ENCODE peak calls at places on chromosomes 7 and 10, in six cellular contexts. One of them, this sample, is unnamed.

GRCh38 chr7:17983238-17984088 is 43.2 kb upstream of the SNX13 start:
- DNase-seq in spleen: no peak
- DNase-seq in esophagus muscularis mucosa: no peak
- DNase-seq in GM23338: no peak
- DNase-seq in Panc1: no peak
- DNase-seq in sigmoid colon: no peak
- DNase-seq in this sample: no peak

GRCh38 chr7:80372415-80372814 is 139.4 kb downstream of the GNAT3 start:
- DNase-seq in spleen: no peak
- DNase-seq in esophagus muscularis mucosa: no peak
- DNase-seq in GM23338: peak; percentile 4
- DNase-seq in Panc1: no peak
- DNase-seq in sigmoid colon: no peak
- DNase-seq in this sample: no peak

GRCh38 chr7:45402480-45403218 is 171.5 kb upstream of the ADCY1 start:
- DNase-seq in spleen: no peak
- DNase-seq in esophagus muscularis mucosa: no peak
- DNase-seq in GM23338: no peak
- DNase-seq in Panc1: no peak
- DNase-seq in sigmoid colon: no peak
- DNase-seq in this sample: no peak

GRCh38 chr7:107694395-107694794 is 33.8 kb downstream of the SLC26A4 start:
- DNase-seq in spleen: no peak
- DNase-seq in esophagus muscularis mucosa: no peak
- DNase-seq in GM23338: no peak
- DNase-seq in Panc1: no peak
- DNase-seq in sigmoid colon: no peak
- DNase-seq in this sample: no peak

GRCh38 chr7:30330134-30331111 is 46.0 kb downstream of the ZNRF2 start:
- DNase-seq in spleen: no peak
- DNase-seq in esophagus muscularis mucosa: no peak
- DNase-seq in GM23338: no peak
- DNase-seq in Panc1: no peak
- DNase-seq in sigmoid colon: no peak
- DNase-seq in this sample: no peak

GRCh38 chr7:1919539-1920265 is 249.6 kb downstream of the ELFN1 start:
- DNase-seq in spleen: peak; percentile 69
- DNase-seq in esophagus muscularis mucosa: no peak
- DNase-seq in GM23338: no peak
- DNase-seq in Panc1: no peak
- DNase-seq in sigmoid colon: no peak
- DNase-seq in this sample: no peak

GRCh38 chr10:32938554-32939061 is 19.4 kb downstream of the ITGB1 start:
- DNase-seq in spleen: peak; percentile 73
- DNase-seq in esophagus muscularis mucosa: no peak
- DNase-seq in GM23338: peak; percentile 40
- DNase-seq in Panc1: no peak
- DNase-seq in sigmoid colon: no peak
- DNase-seq in this sample: no peak

GRCh38 chr7:81361769-81362168 is 408.1 kb downstream of the HGF start:
- DNase-seq in spleen: no peak
- DNase-seq in esophagus muscularis mucosa: no peak
- DNase-seq in GM23338: peak; percentile 5
- DNase-seq in Panc1: no peak
- DNase-seq in sigmoid colon: no peak
- DNase-seq in this sample: no peak

GRCh38 chr10:124699471-124700292 is 44.5 kb downstream of the FAM53B start:
- DNase-seq in spleen: peak; percentile 75
- DNase-seq in esophagus muscularis mucosa: no peak
- DNase-seq in GM23338: no peak
- DNase-seq in Panc1: no peak
- DNase-seq in sigmoid colon: no peak
- DNase-seq in this sample: no peak

GRCh38 chr7:148260605-148261004 is 330.0 kb upstream of the C7orf33 start:
- DNase-seq in spleen: no peak
- DNase-seq in esophagus muscularis mucosa: no peak
- DNase-seq in GM23338: no peak
- DNase-seq in Panc1: no peak
- DNase-seq in sigmoid colon: peak; percentile 84
- DNase-seq in this sample: no peak

GRCh38 chr7:148253629-148254028 is 336.9 kb upstream of the C7orf33 start:
- DNase-seq in spleen: no peak
- DNase-seq in esophagus muscularis mucosa: no peak
- DNase-seq in GM23338: no peak
- DNase-seq in Panc1: no peak
- DNase-seq in sigmoid colon: no peak
- DNase-seq in this sample: no peak

GRCh38 chr7:148256433-148256832 is 334.1 kb upstream of the C7orf33 start:
- DNase-seq in spleen: no peak
- DNase-seq in esophagus muscularis mucosa: no peak
- DNase-seq in GM23338: no peak
- DNase-seq in Panc1: no peak
- DNase-seq in sigmoid colon: no peak
- DNase-seq in this sample: no peak

DNA sequence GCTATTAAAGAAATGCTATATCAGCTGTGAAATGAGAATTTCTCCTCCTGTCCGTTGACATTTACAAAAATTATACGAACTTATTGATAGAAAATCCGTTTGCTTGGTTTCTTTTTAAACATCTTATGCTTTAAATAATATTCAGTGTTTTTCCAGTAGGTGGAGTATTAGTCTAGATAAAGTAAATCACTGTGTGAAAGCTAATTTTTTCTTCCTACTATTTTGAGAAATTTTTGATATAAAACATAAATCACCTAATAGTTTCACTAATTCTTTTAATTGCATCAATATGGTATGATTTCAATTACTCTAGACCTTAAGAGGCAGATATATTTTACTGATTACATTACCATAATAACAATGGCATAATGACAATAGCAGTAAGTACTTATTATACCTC is 335.2 kb upstream of the C7orf33 start:
- DNase-seq in spleen: no peak
- DNase-seq in esophagus muscularis mucosa: no peak
- DNase-seq in GM23338: no peak
- DNase-seq in Panc1: no peak
- DNase-seq in sigmoid colon: no peak
- DNase-seq in this sample: no peak
- TF ChIP-seq CTCF in spleen: no peak
- TF ChIP-seq CTCF in esophagus muscularis mucosa: peak; percentile 12
- TF ChIP-seq CTCF in GM23338: no peak
- TF ChIP-seq CTCF in Panc1: no peak
- TF ChIP-seq CTCF in sigmoid colon: no peak
- TF ChIP-seq CTCF in this sample: no peak

DNA sequence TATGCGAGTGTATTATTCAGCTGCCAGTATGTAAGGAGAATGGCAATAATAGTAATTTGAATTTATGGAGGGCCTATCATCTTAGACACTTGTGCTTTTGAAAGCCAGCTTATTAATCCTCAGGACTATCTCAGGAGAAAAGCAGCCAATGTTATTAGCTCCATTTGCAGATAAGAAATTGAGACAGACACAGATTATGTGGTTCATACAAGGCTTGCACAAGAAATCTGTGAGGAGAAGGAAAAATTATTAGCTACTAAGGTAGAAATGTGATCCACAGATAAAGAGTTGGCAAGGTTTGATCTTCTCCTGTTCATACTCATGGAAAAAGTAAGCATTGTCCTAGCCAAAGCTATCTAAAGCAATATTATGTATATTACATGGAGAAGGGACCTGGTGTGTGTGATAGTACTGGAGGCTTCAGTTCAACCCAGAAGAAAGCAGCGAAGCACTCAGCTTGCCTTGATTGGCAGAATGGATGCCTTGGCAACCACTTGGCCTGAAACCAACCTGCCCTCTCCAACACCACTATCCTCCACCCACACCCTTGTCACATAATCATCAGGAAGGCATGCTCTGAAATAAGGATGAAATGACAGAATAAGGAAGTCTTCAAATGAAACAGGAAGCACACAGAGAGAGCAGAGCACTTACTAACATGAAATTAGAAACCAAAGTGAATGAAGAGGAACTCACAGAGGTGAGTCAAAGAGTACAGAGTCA is 18.0 kb downstream of the MACC1 start:
- DNase-seq in spleen: peak; percentile 76
- DNase-seq in esophagus muscularis mucosa: no peak
- DNase-seq in GM23338: no peak
- DNase-seq in Panc1: no peak
- DNase-seq in sigmoid colon: no peak
- DNase-seq in this sample: no peak
- H3K4me3 ChIP-seq in spleen: no peak overlapping the region
- H3K4me3 ChIP-seq in esophagus muscularis mucosa: no peak overlapping the region
- H3K4me3 ChIP-seq in GM23338: no peak overlapping the region
- H3K4me3 ChIP-seq in Panc1: no peak overlapping the region
- H3K4me3 ChIP-seq in sigmoid colon: no peak overlapping the region
- H3K4me3 ChIP-seq in this sample: no peak overlapping the region

DNA sequence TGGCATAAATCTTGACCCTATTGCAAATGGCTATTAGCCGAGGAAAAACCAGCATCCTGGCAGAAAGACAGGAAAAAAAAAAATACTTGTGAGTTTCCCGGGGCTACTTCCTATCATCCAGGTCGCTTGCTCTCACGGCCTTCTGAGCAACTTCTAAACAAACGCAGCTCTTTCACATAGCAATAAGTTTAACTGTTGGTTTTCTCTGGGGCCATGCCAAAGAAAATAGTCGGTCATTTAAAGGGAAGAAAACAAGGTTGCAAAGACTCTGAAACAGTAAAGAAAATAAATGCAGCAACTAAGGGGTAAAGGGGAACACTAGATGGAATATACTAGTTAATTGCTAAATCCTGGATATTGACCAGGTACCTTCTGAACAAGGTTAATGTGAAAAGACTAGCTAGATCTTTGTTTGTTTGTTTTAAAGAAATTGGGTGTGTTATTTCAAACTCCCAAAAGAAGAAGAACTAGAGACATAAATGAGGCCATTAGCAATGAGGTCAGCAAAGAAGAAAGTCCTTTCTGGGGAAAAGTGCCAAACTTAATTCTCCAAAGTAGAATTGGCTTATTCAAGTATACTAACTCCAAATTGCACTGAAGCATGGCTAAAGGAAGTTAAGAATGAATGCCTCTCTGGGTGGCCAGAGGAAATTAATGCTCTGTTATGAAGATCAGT is 54.2 kb downstream of the SLC39A12 start:
- DNase-seq in spleen: no peak
- DNase-seq in esophagus muscularis mucosa: no peak
- DNase-seq in GM23338: peak; percentile 37
- DNase-seq in Panc1: no peak
- DNase-seq in sigmoid colon: no peak
- DNase-seq in this sample: no peak
- TF ChIP-seq POLR2AphosphoS5 in spleen: no peak
- TF ChIP-seq POLR2AphosphoS5 in esophagus muscularis mucosa: no peak
- TF ChIP-seq POLR2AphosphoS5 in GM23338: no peak
- TF ChIP-seq POLR2AphosphoS5 in Panc1: no peak
- TF ChIP-seq POLR2AphosphoS5 in sigmoid colon: no peak
- TF ChIP-seq POLR2AphosphoS5 in this sample: no peak

DNA sequence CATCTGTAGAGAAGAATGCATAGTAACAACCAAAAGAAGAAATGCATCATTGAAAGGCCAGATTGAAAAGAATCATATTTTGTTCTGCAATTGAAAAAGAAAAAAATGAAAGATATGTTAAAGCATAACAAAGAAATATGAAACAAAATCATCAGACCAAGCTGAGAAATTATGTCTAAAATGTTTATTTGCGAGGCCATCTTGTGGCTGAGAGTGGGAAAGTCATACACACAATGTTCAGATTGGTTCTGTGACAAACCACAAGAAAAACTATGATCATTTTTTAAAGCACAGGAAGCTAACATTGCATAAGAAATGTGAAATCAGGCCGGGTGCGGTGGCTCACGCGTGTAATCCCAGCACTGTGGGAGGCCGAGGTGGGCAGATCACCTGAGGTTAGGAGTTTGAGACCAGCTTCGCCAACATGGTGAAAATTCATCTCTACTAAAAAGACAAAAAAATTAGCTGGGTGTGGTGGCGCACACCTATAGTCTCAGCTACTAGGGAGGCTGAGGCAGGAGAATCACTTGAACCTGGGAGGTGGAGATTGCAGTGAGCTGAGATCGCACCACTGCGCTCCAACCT is 36.6 kb downstream of the ABCB5 start:
- DNase-seq in spleen: no peak
- DNase-seq in esophagus muscularis mucosa: no peak
- DNase-seq in GM23338: no peak
- DNase-seq in Panc1: no peak
- DNase-seq in sigmoid colon: no peak
- DNase-seq in this sample: no peak
- TF ChIP-seq CTCF in spleen: no peak
- TF ChIP-seq CTCF in esophagus muscularis mucosa: no peak
- TF ChIP-seq CTCF in GM23338: peak; percentile 64
- TF ChIP-seq CTCF in Panc1: peak; percentile 57
- TF ChIP-seq CTCF in sigmoid colon: no peak
- TF ChIP-seq CTCF in this sample: no peak

GRCh38 chr7:130418306-130418705 is 22.5 kb downstream of the CEP41 start:
- DNase-seq in spleen: no peak
- DNase-seq in esophagus muscularis mucosa: no peak
- DNase-seq in GM23338: no peak
- DNase-seq in Panc1: no peak
- DNase-seq in sigmoid colon: no peak
- DNase-seq in this sample: no peak

GRCh38 chr7:130419652-130420051 is 21.2 kb downstream of the CEP41 start:
- DNase-seq in spleen: no peak
- DNase-seq in esophagus muscularis mucosa: no peak
- DNase-seq in GM23338: peak; percentile 15
- DNase-seq in Panc1: no peak
- DNase-seq in sigmoid colon: no peak
- DNase-seq in this sample: no peak

GRCh38 chr7:130417215-130417614 is 23.6 kb downstream of the CEP41 start:
- DNase-seq in spleen: no peak
- DNase-seq in esophagus muscularis mucosa: no peak
- DNase-seq in GM23338: no peak
- DNase-seq in Panc1: no peak
- DNase-seq in sigmoid colon: no peak
- DNase-seq in this sample: no peak

GRCh38 chr7:130413201-130413600 is 27.6 kb downstream of the CEP41 start:
- DNase-seq in spleen: no peak
- DNase-seq in esophagus muscularis mucosa: no peak
- DNase-seq in GM23338: no peak
- DNase-seq in Panc1: no peak
- DNase-seq in sigmoid colon: no peak
- DNase-seq in this sample: no peak

GRCh38 chr7:130415019-130415418 is 25.8 kb downstream of the CEP41 start:
- DNase-seq in spleen: no peak
- DNase-seq in esophagus muscularis mucosa: no peak
- DNase-seq in GM23338: no peak
- DNase-seq in Panc1: no peak
- DNase-seq in sigmoid colon: no peak
- DNase-seq in this sample: no peak
- H3K4me3 ChIP-seq in spleen: no peak overlapping the region
- H3K4me3 ChIP-seq in esophagus muscularis mucosa: no peak overlapping the region
- H3K4me3 ChIP-seq in GM23338: no peak overlapping the region
- H3K4me3 ChIP-seq in Panc1: no peak overlapping the region
- H3K4me3 ChIP-seq in sigmoid colon: no peak overlapping the region
- H3K4me3 ChIP-seq in this sample: no peak overlapping the region

GRCh38 chr10:128602183-128602582 is 476.0 kb upstream of the MKI67 start:
- DNase-seq in spleen: no peak
- DNase-seq in esophagus muscularis mucosa: no peak
- DNase-seq in GM23338: no peak
- DNase-seq in Panc1: no peak
- DNase-seq in sigmoid colon: no peak
- DNase-seq in this sample: no peak
- TF ChIP-seq POLR2AphosphoS5 in spleen: no peak
- TF ChIP-seq POLR2AphosphoS5 in esophagus muscularis mucosa: no peak
- TF ChIP-seq POLR2AphosphoS5 in GM23338: no peak
- TF ChIP-seq POLR2AphosphoS5 in Panc1: no peak
- TF ChIP-seq POLR2AphosphoS5 in sigmoid colon: no peak
- TF ChIP-seq POLR2AphosphoS5 in this sample: no peak